ENCODE peak calls at places on chromosome X, in seven cellular contexts. G, W, T, Q, Y, M and F are unnamed samples.

GRCh38 chrX:10467793-10468192 is 152.6 kb downstream of the MID1 start:
- DNase-seq in G (no peak), W (no peak), T (no peak), Q (no peak), Y (no peak), M (no peak), F (no peak)

GRCh38 chrX:10756365-10756915 is 136.1 kb upstream of the MID1 start:
- DNase-seq in G (peak), W (no peak), T (no peak), Q (no peak), Y (no peak), M (no peak), F (peak)

GRCh38 chrX:129718701-129719100 is 20.1 kb upstream of the XPNPEP2 start:
- DNase-seq in G (no peak), W (no peak), T (no peak), Q (no peak), Y (no peak), M (no peak), F (no peak)

GRCh38 chrX:8738588-8739189 is 6.8 kb upstream of the ANOS1 start:
- DNase-seq in G (peak), W (peak), T (no peak), Q (no peak), Y (peak), M (no peak), F (no peak)

GRCh38 chrX:53323196-53323595 is 41.8 kb upstream of the IQSEC2 start:
- DNase-seq in G (no peak), W (no peak), T (no peak), Q (no peak), Y (no peak), M (no peak), F (no peak)

GRCh38 chrX:63718010-63718694 is 66.9 kb downstream of the ARHGEF9 start:
- DNase-seq in G (no peak), W (no peak), T (no peak), Q (no peak), Y (no peak), M (no peak), F (no peak)

GRCh38 chrX:153761863-153762262 is 2.2 kb upstream of the PLXNB3 start:
- DNase-seq in G (no peak), W (no peak), T (no peak), Q (no peak), Y (no peak), M (no peak), F (no peak)

GRCh38 chrX:2188316-2188715 is 312.5 kb downstream of the DHRSX start:
- DNase-seq in G (peak), W (no peak), T (no peak), Q (no peak), Y (no peak), M (no peak), F (no peak)

GRCh38 chrX:2703991-2704369 is 12.9 kb downstream of the CD99 start:
- DNase-seq in G (peak), W (peak), T (no peak), Q (no peak), Y (no peak), M (no peak), F (no peak)

GRCh38 chrX:143788265-143788664 is 67.7 kb upstream of the SPANXN2 start:
- DNase-seq in G (peak), W (no peak), T (no peak), Q (no peak), Y (peak), M (no peak), F (no peak)

GRCh38 chrX:102129473-102129872 is 4.0 kb downstream of the TCEAL2 start:
- DNase-seq in G (no peak), W (no peak), T (no peak), Q (no peak), Y (no peak), M (no peak), F (no peak)

GRCh38 chrX:152904151-152905080 is 6.5 kb downstream of the ZNF185 start:
- DNase-seq in G (peak), W (peak), T (no peak), Q (peak), Y (peak), M (peak), F (no peak)

GRCh38 chrX:88135735-88136134 is 611.3 kb upstream of the CPXCR1 start:
- DNase-seq in G (no peak), W (no peak), T (no peak), Q (no peak), Y (no peak), M (no peak), F (no peak)

GRCh38 chrX:10155137-10155536 is 1.6 kb upstream of the CLCN4 start:
- DNase-seq in G (no peak), W (no peak), T (no peak), Q (no peak), Y (no peak), M (no peak), F (no peak)

GRCh38 chrX:100584636-100585035 is at the start of gene TNMD:
- DNase-seq in G (no peak), W (no peak), T (no peak), Q (no peak), Y (no peak), M (no peak), F (no peak)

GRCh38 chrX:110286126-110286525 is 31.8 kb downstream of the AMMECR1 start:
- DNase-seq in G (no peak), W (no peak), T (no peak), Q (no peak), Y (no peak), M (no peak), F (peak)

GRCh38 chrX:30373951-30374350 is 64.8 kb upstream of the NR0B1 start:
- DNase-seq in G (no peak), W (no peak), T (no peak), Q (no peak), Y (no peak), M (no peak), F (no peak)

GRCh38 chrX:11341274-11342256 is 48.4 kb downstream of the AMELX start:
- DNase-seq in G (peak), W (peak), T (peak), Q (no peak), Y (no peak), M (peak), F (no peak)

GRCh38 chrX:127732709-127733108 is 319.5 kb downstream of the ACTRT1 start:
- DNase-seq in G (no peak), W (no peak), T (no peak), Q (no peak), Y (no peak), M (no peak), F (no peak)

GRCh38 chrX:43595931-43596330 is 60.2 kb upstream of the MAOA start:
- DNase-seq in G (no peak), W (no peak), T (no peak), Q (no peak), Y (no peak), M (no peak), F (no peak)

GRCh38 chrX:5575407-5575806 is 653.3 kb downstream of the NLGN4X start:
- DNase-seq in G (no peak), W (no peak), T (no peak), Q (no peak), Y (no peak), M (no peak), F (no peak)

GRCh38 chrX:150683536-150684146 is 9.6 kb upstream of the MTMR1 start:
- DNase-seq in G (no peak), W (no peak), T (no peak), Q (no peak), Y (peak), M (no peak), F (no peak)

GRCh38 chrX:129516402-129516801 is 6.9 kb downstream of the SMARCA1 start:
- DNase-seq in G (no peak), W (no peak), T (no peak), Q (no peak), Y (no peak), M (no peak), F (no peak)

GRCh38 chrX:50180073-50180940 is 20.5 kb downstream of the AKAP4 start:
- DNase-seq in G (peak), W (no peak), T (no peak), Q (no peak), Y (no peak), M (no peak), F (no peak)

GRCh38 chrX:115233497-115234219 is at the start of gene LRCH2:
- DNase-seq in G (peak), W (peak), T (no peak), Q (peak), Y (peak), M (peak), F (no peak)

GRCh38 chrX:68868316-68868715 is 39.5 kb downstream of the EFNB1 start:
- DNase-seq in G (no peak), W (no peak), T (no peak), Q (no peak), Y (no peak), M (no peak), F (no peak)

GRCh38 chrX:39497717-39498265 is 600.0 kb downstream of the BCOR start:
- DNase-seq in G (no peak), W (no peak), T (no peak), Q (no peak), Y (no peak), M (no peak), F (no peak)

GRCh38 chrX:112473654-112474053 is 206.1 kb downstream of the LHFPL1 start:
- DNase-seq in G (no peak), W (no peak), T (no peak), Q (no peak), Y (no peak), M (no peak), F (no peak)

GRCh38 chrX:35015627-35016026 is 73.0 kb downstream of the FAM47B start:
- DNase-seq in G (no peak), W (no peak), T (no peak), Q (no peak), Y (no peak), M (no peak), F (no peak)
- H3K27ac ChIP-seq in G (no peak), W (no peak), T (no peak), Q (no peak), Y (no peak), M (no peak), F (no peak)

DNA sequence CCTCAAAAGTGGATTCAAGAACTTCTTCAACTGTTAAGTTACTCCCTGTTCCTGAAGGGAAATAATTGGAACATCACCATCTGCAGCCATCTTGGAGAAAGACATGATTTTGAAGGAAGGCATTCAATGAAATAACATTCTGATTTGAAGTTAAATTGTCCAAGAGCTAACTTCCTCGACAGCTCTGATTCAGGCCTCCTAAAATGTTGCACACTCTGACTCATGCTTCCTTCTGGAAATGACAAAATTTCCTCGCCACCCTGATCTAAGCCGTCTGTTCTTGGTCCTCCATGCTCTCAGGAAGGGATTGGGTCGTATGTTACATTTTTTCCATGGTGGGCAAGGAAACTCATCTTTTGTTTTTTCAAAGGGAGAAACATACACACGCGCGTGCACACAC is 496.9 kb upstream of the DIPK2B start:
- DNase-seq in G (no peak), W (no peak), T (no peak), Q (no peak), Y (no peak), M (no peak), F (no peak)
- H3K27ac ChIP-seq in G (no peak), W (no peak), T (no peak), Q (no peak), Y (no peak), M (no peak), F (peak)

DNA sequence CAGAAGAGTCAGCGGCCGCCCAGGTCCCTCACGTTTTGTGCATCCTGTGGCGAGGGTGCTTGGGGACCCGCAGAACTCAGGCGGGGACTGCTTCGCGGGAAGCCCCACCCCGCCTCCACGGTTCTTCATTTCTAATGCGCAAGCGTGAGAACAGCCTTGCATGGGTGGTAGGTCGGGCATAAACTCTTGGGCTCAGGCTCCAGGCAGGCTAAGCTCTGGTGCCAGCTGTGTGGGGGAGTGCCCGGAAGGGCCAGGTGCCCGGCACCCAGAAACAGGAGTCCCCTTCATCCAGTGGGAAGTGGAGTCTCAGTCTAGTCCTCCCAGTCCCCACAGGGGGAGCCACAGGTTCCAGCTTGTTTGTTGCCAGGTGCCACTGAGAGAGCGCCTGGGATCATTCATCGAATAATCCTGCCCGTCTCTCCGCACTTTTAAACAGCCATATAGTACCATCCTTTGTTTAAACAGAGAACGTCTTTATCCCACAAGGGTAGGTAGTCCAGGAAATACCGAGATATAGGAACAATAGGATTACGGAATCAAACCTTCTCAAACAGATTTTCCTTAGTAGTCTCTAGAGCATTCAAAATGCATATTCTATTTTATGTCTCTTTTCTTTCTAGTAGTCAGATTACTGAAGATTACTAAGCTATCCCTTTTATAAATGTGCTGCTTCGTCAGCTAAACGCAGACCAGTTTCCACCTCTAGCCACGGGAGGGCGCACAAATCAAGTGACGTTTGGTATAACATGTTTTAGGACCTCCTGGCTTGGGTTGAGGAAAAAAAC is 12.7 kb upstream of the RBBP7 start:
- DNase-seq in G (peak), W (peak), T (peak), Q (peak), Y (peak), M (peak), F (no peak)
- H3K27ac ChIP-seq in G (peak), W (peak), T (peak), Q (peak), Y (no peak), M (peak), F (peak)

DNA sequence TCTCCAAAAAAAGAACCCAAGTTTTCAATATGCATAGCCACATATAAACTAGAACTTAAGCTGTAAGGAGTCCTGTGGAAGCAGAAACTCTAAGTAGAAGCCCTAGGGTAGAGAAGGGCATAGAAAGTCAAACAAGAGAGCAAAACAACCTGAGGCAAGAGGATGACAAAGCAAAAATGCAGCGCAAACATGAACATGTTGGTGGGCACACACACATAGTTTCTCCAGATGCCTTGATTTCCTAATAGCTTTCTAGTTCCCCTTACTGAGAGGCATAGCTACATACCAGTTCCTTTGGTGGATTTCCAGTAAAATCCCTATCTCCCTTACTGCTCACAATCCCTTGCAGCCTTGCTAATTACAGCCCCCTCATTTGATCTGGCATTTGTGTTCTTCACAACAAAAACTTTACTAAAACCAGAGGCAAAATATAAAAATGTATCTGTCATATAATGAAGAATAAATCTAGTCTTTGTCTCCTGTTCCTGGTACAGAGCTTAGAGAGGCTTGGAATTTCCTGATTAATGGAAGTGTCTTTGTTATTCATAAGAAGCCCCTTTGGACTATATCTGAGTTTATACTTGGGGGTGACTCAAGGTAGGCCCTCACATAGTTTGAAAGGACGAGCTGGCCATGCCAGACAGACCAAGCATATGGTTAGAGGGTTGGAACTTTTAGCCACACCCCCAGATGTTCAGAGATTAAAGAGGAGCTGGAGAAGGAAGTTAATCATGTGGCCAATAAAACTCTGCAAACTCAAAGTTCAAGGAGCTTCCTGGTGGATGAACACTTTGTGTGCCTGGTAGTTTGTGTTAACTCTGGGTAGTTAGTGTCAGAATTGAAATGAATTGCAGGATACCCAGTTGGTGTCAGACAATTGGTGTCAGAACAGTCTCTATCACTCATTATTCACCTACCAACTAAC is 52.7 kb upstream of the ZCCHC13 start:
- DNase-seq in G (no peak), W (no peak), T (no peak), Q (no peak), Y (no peak), M (no peak), F (no peak)
- H3K27ac ChIP-seq in G (no peak), W (peak), T (no peak), Q (no peak), Y (no peak), M (peak), F (peak)